ENCODE peak calls at places on chromosomes 6 and 20, in eight cellular contexts. S, X, P, J, A, B, W and I are unnamed samples.

GRCh38 chr20:2981646-2982045 is 61.8 kb upstream of the GNRH2 start:
- DNase-seq in S (no peak), X (no peak), P (no peak), J (no peak), A (no peak), B (no peak), W (no peak), I (no peak)

GRCh38 chr6:106556368-106556960 is 72.8 kb downstream of the RTN4IP1 start:
- DNase-seq in S (no peak), X (no peak), P (no peak), J (no peak), A (no peak), B (no peak), W (no peak), I (no peak)

GRCh38 chr20:23205221-23205620 is 119.1 kb upstream of the CD93 start:
- DNase-seq in S (no peak), X (no peak), P (no peak), J (no peak), A (no peak), B (peak), W (no peak), I (no peak)

GRCh38 chr20:25227317-25227831 is 20.5 kb upstream of the PYGB start:
- DNase-seq in S (no peak), X (peak), P (no peak), J (no peak), A (no peak), B (no peak), W (no peak), I (no peak)

GRCh38 chr6:119655124-119655523 is 305.6 kb upstream of the MAN1A1 start:
- DNase-seq in S (no peak), X (no peak), P (no peak), J (no peak), A (no peak), B (no peak), W (no peak), I (no peak)

GRCh38 chr20:19974621-19975435 is 42.3 kb upstream of the NAA20 start:
- DNase-seq in S (no peak), X (peak), P (peak), J (peak), A (peak), B (no peak), W (peak), I (peak)

GRCh38 chr20:9218412-9219001 is 149.6 kb downstream of the PLCB4 start:
- DNase-seq in S (no peak), X (no peak), P (no peak), J (no peak), A (no peak), B (no peak), W (no peak), I (no peak)

GRCh38 chr20:41009960-41010359 is 18.7 kb upstream of the TOP1 start:
- DNase-seq in S (no peak), X (no peak), P (no peak), J (no peak), A (no peak), B (no peak), W (no peak), I (no peak)

GRCh38 chr20:1631309-1632227 is 11.8 kb upstream of the SIRPB1 start:
- DNase-seq in S (no peak), X (no peak), P (no peak), J (no peak), A (no peak), B (no peak), W (no peak), I (no peak)

GRCh38 chr20:56359212-56360132 is 698 bp downstream of the FAM210B start:
- DNase-seq in S (no peak), X (peak), P (no peak), J (peak), A (no peak), B (peak), W (no peak), I (peak)

GRCh38 chr6:27667016-27667415 is 194.1 kb upstream of the ZNF184 start:
- DNase-seq in S (no peak), X (no peak), P (no peak), J (no peak), A (no peak), B (no peak), W (no peak), I (no peak)

GRCh38 chr20:14622796-14623195 is 285.4 kb upstream of the FLRT3 start:
- DNase-seq in S (peak), X (no peak), P (no peak), J (no peak), A (peak), B (no peak), W (no peak), I (peak)

GRCh38 chr20:9699181-9699580 is 139.7 kb downstream of the PAK5 start:
- DNase-seq in S (no peak), X (no peak), P (no peak), J (no peak), A (no peak), B (no peak), W (no peak), I (no peak)

GRCh38 chr6:27250955-27251671 is 3.6 kb downstream of the PRSS16 start:
- DNase-seq in S (peak), X (no peak), P (no peak), J (peak), A (no peak), B (peak), W (peak), I (peak)

GRCh38 chr6:71199796-71200195 is 88.8 kb upstream of the OGFRL1 start:
- DNase-seq in S (no peak), X (no peak), P (no peak), J (no peak), A (no peak), B (no peak), W (no peak), I (no peak)

GRCh38 chr6:42526616-42527015 is 37.2 kb upstream of the UBR2 start:
- DNase-seq in S (no peak), X (no peak), P (no peak), J (no peak), A (no peak), B (no peak), W (no peak), I (no peak)

GRCh38 chr20:63054695-63055240 is 48.0 kb upstream of the BHLHE23 start:
- DNase-seq in S (no peak), X (no peak), P (no peak), J (no peak), A (no peak), B (no peak), W (no peak), I (no peak)

GRCh38 chr6:25481267-25481666 is 170.7 kb upstream of the SCGN start:
- DNase-seq in S (no peak), X (no peak), P (no peak), J (no peak), A (no peak), B (no peak), W (no peak), I (no peak)

GRCh38 chr20:41142241-41142640 is 4.9 kb downstream of the PLCG1 start:
- DNase-seq in S (no peak), X (no peak), P (no peak), J (no peak), A (no peak), B (no peak), W (no peak), I (no peak)

GRCh38 chr6:12592634-12593033 is 123.9 kb upstream of the PHACTR1 start:
- DNase-seq in S (no peak), X (no peak), P (no peak), J (no peak), A (no peak), B (peak), W (no peak), I (peak)

GRCh38 chr6:94349227-94349626 is 929.9 kb upstream of the EPHA7 start:
- DNase-seq in S (no peak), X (no peak), P (no peak), J (no peak), A (no peak), B (no peak), W (no peak), I (no peak)

GRCh38 chr6:50030777-50031562 is 9.2 kb upstream of the DEFB110 start:
- DNase-seq in S (peak), X (no peak), P (no peak), J (no peak), A (no peak), B (peak), W (no peak), I (no peak)

GRCh38 chr6:130223508-130223907 is 757 bp upstream of the SAMD3 start:
- DNase-seq in S (no peak), X (no peak), P (no peak), J (no peak), A (no peak), B (no peak), W (no peak), I (peak)
- TF ChIP-seq CTCF in S (no peak), X (no peak), P (no peak), J (no peak), A (no peak), B (no peak), W (no peak), I (no peak)

GRCh38 chr6:84227044-84227433 is 404 bp downstream of the CEP162 start:
- DNase-seq in S (no peak), X (no peak), P (no peak), J (no peak), A (no peak), B (peak), W (no peak), I (no peak)

GRCh38 chr6:84222426-84222825 is 5.0 kb downstream of the CEP162 start:
- DNase-seq in S (no peak), X (no peak), P (no peak), J (no peak), A (no peak), B (no peak), W (no peak), I (no peak)

GRCh38 chr6:84227434-84228197 is at the start of gene CEP162:
- DNase-seq in S (peak), X (peak), P (peak), J (peak), A (peak), B (peak), W (peak), I (peak)

GRCh38 chr6:84224251-84224650 is 3.2 kb downstream of the CEP162 start:
- DNase-seq in S (no peak), X (no peak), P (no peak), J (no peak), A (no peak), B (no peak), W (no peak), I (no peak)

GRCh38 chr6:84228198-84228543 is 728 bp upstream of the CEP162 start:
- DNase-seq in S (no peak), X (no peak), P (no peak), J (no peak), A (no peak), B (no peak), W (no peak), I (no peak)
- TF ChIP-seq CTCF in S (no peak), X (no peak), P (no peak), J (no peak), A (no peak), B (no peak), W (no peak), I (no peak)

GRCh38 chr6:98775205-98775604 is 59.2 kb upstream of the POU3F2 start:
- DNase-seq in S (no peak), X (no peak), P (no peak), J (no peak), A (no peak), B (peak), W (no peak), I (no peak)

GRCh38 chr6:98764378-98764911 is 69.9 kb upstream of the POU3F2 start:
- DNase-seq in S (no peak), X (no peak), P (no peak), J (no peak), A (no peak), B (no peak), W (no peak), I (no peak)

GRCh38 chr6:98769546-98769945 is 64.8 kb upstream of the POU3F2 start:
- DNase-seq in S (peak), X (no peak), P (no peak), J (no peak), A (no peak), B (peak), W (no peak), I (peak)
- TF ChIP-seq CTCF in S (peak), X (no peak), P (no peak), J (no peak), A (peak), B (peak), W (no peak), I (no peak)

DNA sequence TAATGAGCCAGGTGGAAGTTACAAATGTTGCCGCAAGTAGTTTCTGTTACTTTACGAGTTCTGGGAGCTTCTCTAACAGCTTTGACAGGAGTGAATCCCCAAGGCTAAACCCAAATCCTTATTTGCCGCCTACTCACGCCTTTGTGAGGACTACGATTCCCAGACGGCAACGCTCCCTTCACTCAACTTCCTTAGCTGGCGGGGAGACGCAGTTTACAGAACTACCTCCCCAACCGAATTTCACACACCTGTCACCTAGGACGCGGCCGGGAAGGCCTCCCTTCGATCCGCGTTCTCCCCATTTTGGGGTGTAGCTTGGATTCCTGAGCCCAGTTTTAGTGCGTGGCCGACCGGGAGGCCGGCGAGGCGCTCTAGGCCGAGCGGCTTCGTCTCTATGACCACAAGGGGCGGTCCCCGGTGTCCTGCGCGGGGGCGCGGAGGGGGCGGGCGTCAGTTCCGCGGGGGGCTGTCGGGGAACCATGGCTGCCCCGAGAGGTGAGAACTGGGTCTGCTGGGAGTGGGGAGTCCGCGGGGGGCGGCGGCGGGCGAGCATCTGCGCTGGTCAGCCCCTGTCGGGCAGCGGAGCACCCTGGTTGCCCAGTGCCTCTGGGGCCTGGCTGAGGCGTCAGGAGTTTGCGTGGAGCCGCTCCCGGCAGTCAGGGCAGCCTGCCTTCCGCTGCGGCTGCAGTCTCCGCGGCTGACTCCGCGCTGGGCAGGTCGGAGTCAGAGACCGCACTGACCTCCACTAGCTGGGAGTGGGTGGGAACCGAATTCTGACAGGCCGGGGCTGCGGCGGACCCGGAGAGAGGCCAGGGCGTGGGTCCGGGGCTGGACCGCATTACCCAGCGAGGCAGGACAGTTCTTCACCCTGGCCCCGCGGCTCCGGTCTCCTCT is at the start of gene SLC35A1:
- DNase-seq in S (peak), X (peak), P (peak), J (peak), A (peak), B (peak), W (peak), I (peak)
- TF ChIP-seq CTCF in S (no peak), X (peak), P (peak), J (peak), A (no peak), B (no peak), W (no peak), I (peak)

GRCh38 chr20:21509597-21510331 is 4.1 kb downstream of the NKX2-2 start:
- DNase-seq in S (no peak), X (no peak), P (no peak), J (no peak), A (no peak), B (peak), W (no peak), I (no peak)
- TF ChIP-seq CTCF in S (no peak), X (no peak), P (no peak), J (no peak), A (no peak), B (peak), W (no peak), I (no peak)

DNA sequence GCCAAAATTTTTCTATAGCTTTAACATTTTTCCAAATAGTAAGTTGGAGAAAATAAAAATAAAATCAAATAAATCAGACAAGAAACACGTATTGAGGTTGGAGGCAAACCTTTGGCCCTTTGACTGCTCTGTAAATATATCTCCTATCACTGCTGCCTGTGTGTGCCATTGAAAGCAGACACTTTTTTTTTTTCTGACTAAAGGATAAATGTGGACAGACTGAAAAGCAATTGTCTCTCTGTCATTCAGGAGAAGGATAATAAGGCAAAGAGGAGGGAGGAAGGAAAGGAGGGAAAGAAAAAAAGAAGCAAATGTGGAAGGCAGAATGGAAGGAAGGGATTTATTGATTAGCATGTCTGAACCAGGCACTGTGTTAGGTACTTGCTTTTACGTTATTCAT is 85.2 kb upstream of the SULF2 start:
- DNase-seq in S (no peak), X (no peak), P (no peak), J (no peak), A (no peak), B (no peak), W (no peak), I (no peak)
- TF ChIP-seq CTCF in S (no peak), X (no peak), P (no peak), J (no peak), A (no peak), B (no peak), W (no peak), I (no peak)